ENCODE peak calls at places on chromosomes 7 and 10, in seven cellular contexts. H is GM23248, N is neural progenitor cell, V is fibroblast of lung, F is HepG2, J is kidney, M is IMR-90. E is an unnamed sample. For H3K4me1, the result is how much of the 10 kb centered on the place peaks cover.

GRCh38 chr7:24980695-24981543 is 941 bp upstream of the OSBPL3 start:
- DNase-seq in H (peak), N (peak), V (peak), F (no peak), J (peak), M (peak), E (no peak)

GRCh38 chr7:116101709-116102108 is 71.1 kb upstream of the TFEC start:
- DNase-seq in H (peak), N (no peak), V (peak), F (no peak), J (no peak), M (peak), E (peak)

GRCh38 chr10:10326119-10326518 is 691.6 kb upstream of the CELF2 start:
- DNase-seq in H (no peak), N (no peak), V (peak), F (no peak), J (no peak), M (peak), E (peak)

GRCh38 chr7:45035909-45036308 is 35.9 kb downstream of the CCM2 start:
- DNase-seq in H (no peak), N (no peak), V (no peak), F (no peak), J (no peak), M (no peak), E (no peak)

GRCh38 chr10:1403508-1404230 is 333.7 kb downstream of the ADARB2 start:
- DNase-seq in H (no peak), N (peak), V (no peak), F (no peak), J (no peak), M (no peak), E (no peak)

GRCh38 chr7:78073470-78074382 is 275.2 kb downstream of the PHTF2 start:
- DNase-seq in H (no peak), N (peak), V (no peak), F (no peak), J (no peak), M (no peak), E (peak)

GRCh38 chr10:28581916-28582315 is 49.0 kb downstream of the WAC start:
- DNase-seq in H (no peak), N (no peak), V (no peak), F (no peak), J (no peak), M (no peak), E (no peak)

GRCh38 chr10:12797471-12798262 is 203.8 kb downstream of the CCDC3 start:
- DNase-seq in H (no peak), N (no peak), V (peak), F (no peak), J (no peak), M (peak), E (peak)

GRCh38 chr7:50303894-50304157 is 690 bp upstream of the IKZF1 start:
- DNase-seq in H (peak), N (peak), V (no peak), F (no peak), J (no peak), M (no peak), E (no peak)

GRCh38 chr7:50305697-50306300 is 1.3 kb downstream of the IKZF1 start:
- DNase-seq in H (no peak), N (no peak), V (no peak), F (no peak), J (no peak), M (no peak), E (no peak)

GRCh38 chr7:50306491-50307367 is 2.2 kb downstream of the IKZF1 start:
- DNase-seq in H (no peak), N (peak), V (no peak), F (no peak), J (no peak), M (no peak), E (no peak)

GRCh38 chr7:50304158-50304910 is at the start of gene IKZF1:
- DNase-seq in H (peak), N (peak), V (no peak), F (no peak), J (peak), M (no peak), E (no peak)

DNA sequence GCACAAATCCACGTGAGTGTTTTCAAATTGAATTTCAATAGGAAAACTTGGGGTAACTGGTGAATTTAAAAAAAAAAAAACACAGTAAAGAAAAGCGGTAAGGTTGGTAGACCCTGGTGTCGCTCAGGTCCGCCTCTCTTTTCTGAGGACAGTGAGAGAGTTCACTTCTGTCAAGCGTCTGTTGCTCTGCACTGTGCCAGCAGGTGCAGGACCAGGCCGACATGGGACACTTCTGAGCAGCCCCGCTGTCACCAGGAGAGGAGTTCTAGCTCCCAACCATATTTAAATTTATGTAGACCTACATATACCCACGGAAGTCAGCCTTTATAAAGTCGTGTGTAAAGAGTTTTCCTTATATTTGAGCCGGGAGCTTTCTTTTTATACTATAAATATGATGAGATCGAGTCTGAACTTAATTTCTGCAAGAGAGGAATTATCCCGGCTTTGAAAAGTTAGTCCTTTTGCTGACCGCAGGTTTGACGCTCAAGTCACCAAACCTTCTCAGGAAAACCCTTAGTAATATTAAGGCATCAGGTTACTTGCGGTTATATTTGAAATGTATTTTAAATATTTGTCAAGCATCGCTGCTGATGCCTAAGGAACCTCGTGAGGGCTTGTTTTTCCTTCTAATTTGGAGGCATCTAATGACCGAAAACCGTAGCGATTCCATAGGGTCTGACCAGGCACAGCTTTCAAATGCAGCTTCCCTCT is 550 bp downstream of the IKZF1 start:
- DNase-seq in H (no peak), N (peak), V (no peak), F (no peak), J (no peak), M (no peak), E (no peak)
- H3K9ac ChIP-seq in H (no peak), N (no peak), V (no peak), F (no peak), J (no peak), M (no peak), E (no peak)

DNA sequence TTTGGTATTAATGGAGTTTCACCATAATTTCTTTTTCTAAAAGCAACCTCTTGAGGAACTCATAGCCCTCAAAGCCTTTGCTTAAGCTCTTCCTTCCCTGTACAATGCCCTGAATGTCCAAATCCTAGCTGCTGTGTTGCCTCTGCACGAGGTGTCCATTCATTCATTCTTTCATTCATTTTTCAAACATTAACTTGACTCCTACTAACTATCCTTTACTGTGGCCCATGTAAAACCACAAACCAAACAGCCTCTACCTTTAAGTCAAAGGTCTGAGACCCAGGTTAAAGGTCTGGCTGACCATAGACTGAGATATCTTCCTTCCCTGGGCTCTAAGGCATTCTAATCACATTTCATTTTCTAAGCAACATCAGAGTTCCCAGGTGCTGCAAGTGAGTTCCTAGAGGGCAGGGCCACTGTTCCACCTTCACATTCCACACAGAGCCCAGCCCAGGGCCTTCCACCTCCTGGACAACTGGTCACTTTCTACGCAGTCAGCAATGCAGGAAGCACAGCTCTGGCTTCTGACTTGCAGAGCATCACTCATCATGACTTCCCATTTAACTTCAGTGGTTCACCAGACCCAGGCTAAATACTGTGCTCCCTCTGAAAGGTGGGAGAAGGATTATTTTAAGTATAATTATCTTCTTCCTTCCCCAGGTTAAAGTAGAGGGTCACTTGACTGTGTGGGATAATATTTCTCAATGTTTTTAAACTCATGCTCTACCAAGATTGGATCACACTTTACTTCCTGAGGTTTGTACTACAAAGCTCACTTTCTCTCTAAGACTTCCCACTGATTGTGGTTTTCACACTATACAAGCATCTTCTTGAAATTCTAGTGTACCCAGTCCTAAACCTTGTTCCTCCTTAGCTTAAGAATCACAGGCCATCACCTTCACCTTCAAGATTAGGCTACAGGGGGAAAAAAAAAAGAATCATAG is 19.1 kb downstream of the ATXN7L1 start:
- DNase-seq in H (no peak), N (no peak), V (no peak), F (peak), J (no peak), M (no peak), E (no peak)
- H3K4me1 ChIP-seq in H (under half), N (under half), V (under half), F (under half), J (under half), M (under half), E (under half)

GRCh38 chr7:133883591-133883990 is 243.5 kb upstream of the LRGUK start:
- DNase-seq in H (no peak), N (no peak), V (no peak), F (no peak), J (no peak), M (no peak), E (no peak)
- H3K9ac ChIP-seq in H (no peak), N (no peak), V (no peak), F (no peak), J (no peak), M (no peak), E (no peak)

GRCh38 chr10:89480047-89480446 is 55.3 kb downstream of the SLC16A12 start:
- DNase-seq in H (peak), N (no peak), V (peak), F (no peak), J (no peak), M (peak), E (no peak)

GRCh38 chr10:89479255-89479654 is 56.1 kb downstream of the SLC16A12 start:
- DNase-seq in H (peak), N (no peak), V (no peak), F (no peak), J (no peak), M (peak), E (no peak)

GRCh38 chr10:89476676-89477075 is 58.7 kb downstream of the SLC16A12 start:
- DNase-seq in H (no peak), N (no peak), V (no peak), F (peak), J (peak), M (peak), E (peak)

GRCh38 chr10:89478739-89479116 is 56.7 kb downstream of the SLC16A12 start:
- DNase-seq in H (peak), N (no peak), V (peak), F (no peak), J (no peak), M (peak), E (peak)

DNA sequence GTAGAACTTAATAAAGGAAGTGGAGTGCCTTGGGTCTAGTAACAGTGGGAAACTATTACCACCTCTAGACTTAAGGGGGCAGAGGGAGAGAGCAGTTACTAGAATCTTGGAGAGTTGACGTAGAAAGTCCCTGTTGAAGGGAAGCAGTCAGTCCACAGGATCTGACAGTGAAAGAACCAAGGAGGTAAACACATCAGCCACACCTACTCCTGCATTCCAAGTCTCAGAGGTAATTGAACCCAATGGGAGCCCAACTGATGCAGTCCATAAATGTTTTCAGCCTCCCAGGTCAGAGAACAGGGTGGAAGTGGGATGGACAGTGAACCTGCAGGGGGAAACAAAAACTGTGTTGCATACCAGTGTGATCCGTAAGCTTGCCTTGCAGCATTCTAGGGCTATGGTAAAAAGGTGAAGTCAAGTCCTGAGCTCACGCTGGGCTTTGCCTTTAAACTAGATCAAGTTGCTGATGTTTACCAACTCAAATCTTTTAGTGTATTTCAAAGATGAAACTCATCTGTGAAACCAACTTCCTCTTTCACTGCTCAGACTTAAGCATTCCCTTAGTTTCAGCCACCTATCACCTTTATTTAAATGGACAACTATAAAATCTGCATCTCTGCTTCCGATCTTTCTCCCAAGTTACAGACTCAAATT is 57.2 kb downstream of the SLC16A12 start:
- DNase-seq in H (no peak), N (peak), V (no peak), F (no peak), J (no peak), M (no peak), E (peak)
- H3K4me1 ChIP-seq in H (under half), N (under half), V (under half), F (under half), J (under half), M (under half), E (under half)

GRCh38 chr7:74030861-74031260 is 2.9 kb downstream of the ELN start:
- DNase-seq in H (no peak), N (no peak), V (no peak), F (no peak), J (no peak), M (no peak), E (no peak)

GRCh38 chr7:74031403-74032190 is 3.6 kb downstream of the ELN start:
- DNase-seq in H (no peak), N (no peak), V (no peak), F (no peak), J (no peak), M (no peak), E (no peak)

GRCh38 chr7:74033372-74034311 is 5.7 kb downstream of the ELN start:
- DNase-seq in H (peak), N (peak), V (peak), F (no peak), J (peak), M (no peak), E (peak)

GRCh38 chr7:74032624-74033371 is 4.8 kb downstream of the ELN start:
- DNase-seq in H (peak), N (no peak), V (no peak), F (no peak), J (no peak), M (no peak), E (no peak)

DNA sequence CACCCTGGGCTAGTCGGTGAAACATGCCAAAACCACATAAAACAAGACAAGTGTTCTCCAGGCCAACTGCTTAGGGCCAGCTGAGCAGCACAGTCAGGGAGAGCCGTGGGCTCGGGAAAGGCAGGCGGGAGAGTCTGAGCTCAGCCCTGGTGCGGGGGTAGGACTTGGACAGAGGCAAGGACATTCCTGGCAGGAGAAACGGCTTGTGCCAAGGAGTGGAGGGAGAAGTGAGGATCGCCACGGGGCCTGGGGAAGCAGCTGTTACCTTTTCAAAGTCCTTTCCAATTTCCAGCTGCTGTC is 4.2 kb downstream of the ELN start:
- DNase-seq in H (peak), N (no peak), V (peak), F (no peak), J (peak), M (peak), E (peak)
- H3K9ac ChIP-seq in H (peak), N (no peak), V (no peak), F (no peak), J (no peak), M (no peak), E (no peak)

GRCh38 chr10:73875139-73875475 is 752 bp upstream of the CAMK2G start:
- DNase-seq in H (no peak), N (no peak), V (no peak), F (no peak), J (no peak), M (no peak), E (no peak)
- H3K4me1 ChIP-seq in H (under half), N (under half), V (under half), F (half or more), J (under half), M (under half), E (under half)

GRCh38 chr7:120998996-120999565 is 10.6 kb downstream of the CPED1 start:
- DNase-seq in H (no peak), N (no peak), V (no peak), F (no peak), J (no peak), M (no peak), E (no peak)
- H3K9ac ChIP-seq in H (peak), N (no peak), V (no peak), F (no peak), J (no peak), M (no peak), E (no peak)

GRCh38 chr10:89217057-89217990 is 10.2 kb upstream of the CH25H start:
- DNase-seq in H (peak), N (peak), V (peak), F (peak), J (no peak), M (peak), E (peak)
- H3K4me1 ChIP-seq in H (under half), N (under half), V (under half), F (under half), J (under half), M (under half), E (under half)